ENCODE peak calls at places on chromosomes 1 and 21, in four cellular contexts. L is Caco-2, Z is upper lobe of right lung, E is Right ventricle myocardium inferior. X is an unnamed sample.

GRCh38 chr1:30735124-30735523 is 11.7 kb upstream of the MATN1 start:
- DNase-seq in Z (no peak), E (no peak), L (no peak), X (no peak)

GRCh38 chr1:100359139-100359538 is 6.8 kb downstream of the CDC14A start:
- DNase-seq in Z (no peak), L (no peak), E (no peak), X (no peak)

GRCh38 chr1:28126778-28127430 is 38.5 kb upstream of the EYA3 start:
- DNase-seq in Z (no peak), L (no peak), E (no peak), X (no peak)

GRCh38 chr1:198231776-198232175 is 75.0 kb downstream of the NEK7 start:
- DNase-seq in E (no peak), L (no peak), Z (no peak), X (no peak)

GRCh38 chr1:241156231-241156965 is 200.6 kb downstream of the RGS7 start:
- DNase-seq in Z (no peak), L (no peak), E (no peak), X (peak; percentile 88)

GRCh38 chr1:6601865-6602668 is 602 bp downstream of the KLHL21 start:
- DNase-seq in Z (peak; percentile 81), L (no peak), E (no peak), X (peak; percentile 72)

GRCh38 chr1:116033322-116033721 is 57.0 kb downstream of the SLC22A15 start:
- DNase-seq in L (no peak), E (no peak), Z (no peak), X (no peak)

GRCh38 chr1:177431123-177431522 is 260.4 kb downstream of the BRINP2 start:
- DNase-seq in E (no peak), L (no peak), Z (no peak), X (no peak)

GRCh38 chr1:9198538-9199361 is 35.8 kb upstream of the H6PD start:
- DNase-seq in E (no peak), L (no peak), Z (no peak), X (no peak)

GRCh38 chr1:33633019-33633801 is 160.8 kb downstream of the ZSCAN20 start:
- DNase-seq in Z (peak; percentile 90), L (peak; percentile 81), E (peak; percentile 90), X (peak; percentile 93)

GRCh38 chr21:46122758-46123683 is 25.1 kb downstream of the COL6A2 start:
- DNase-seq in Z (peak; percentile 46), E (peak; percentile 55), L (no peak), X (peak; percentile 3)

GRCh38 chr21:42163511-42163863 is 55.5 kb upstream of the ABCG1 start:
- DNase-seq in Z (peak; percentile 43), L (no peak), E (no peak), X (no peak)